ENCODE peak calls at places on chromosomes 6 and 20, in eight cellular contexts. X is HCT116, F is GM13977, P is IMR-90, C is GM13976, N is left ventricle myocardium inferior, U is HFFc6, T is B cell. K is an unnamed sample.
A peak's percentile ranks its signal among the peaks of the same experiment; 100 is the strongest.

GRCh38 chr6:3882865-3883264 is 33.7 kb downstream of the FAM50B start:
- DNase-seq in P (peak; percentile 72), T (no peak), F (no peak), C (no peak), U (peak; percentile 78), N (no peak), X (no peak), K (no peak)

GRCh38 chr20:12414446-12415274 is 497.0 kb downstream of the BTBD3 start:
- DNase-seq in T (no peak), C (no peak), U (no peak), F (no peak), N (no peak), P (no peak), X (no peak), K (peak; percentile 51)

GRCh38 chr6:104325341-104326172 is 534.2 kb downstream of the HACE1 start:
- DNase-seq in C (peak; percentile 23), X (peak; percentile 22), U (peak; percentile 1), T (no peak), F (peak; percentile 20), N (no peak), P (no peak), K (peak; percentile 35)

GRCh38 chr6:166253277-166254229 is 54.6 kb downstream of the PRR18 start:
- DNase-seq in C (peak; percentile 64), T (peak; percentile 68), P (no peak), X (no peak), N (peak; percentile 44), U (no peak), F (peak; percentile 50), K (no peak)

GRCh38 chr6:154482858-154483257 is 27.6 kb downstream of the CNKSR3 start:
- DNase-seq in U (no peak), N (no peak), F (no peak), X (no peak), P (peak; percentile 21), C (no peak), T (no peak), K (no peak)

GRCh38 chr6:10248378-10248843 is 166.5 kb downstream of the TFAP2A start:
- DNase-seq in X (no peak), N (no peak), U (peak; percentile 85), C (no peak), T (no peak), F (no peak), P (peak; percentile 2), K (no peak)

GRCh38 chr6:96460052-96460700 is 61.4 kb upstream of the UFL1 start:
- DNase-seq in C (no peak), T (no peak), F (no peak), X (no peak), N (no peak), P (no peak), U (no peak), K (peak; percentile 78)

GRCh38 chr20:63635431-63636141 is 8.7 kb upstream of the GMEB2 start:
- DNase-seq in C (no peak), U (no peak), X (no peak), F (no peak), T (peak; percentile 69), P (no peak), N (no peak), K (no peak)

GRCh38 chr6:24078200-24078599 is 47.8 kb upstream of the NRSN1 start:
- DNase-seq in P (no peak), X (no peak), T (no peak), C (no peak), F (no peak), N (no peak), U (no peak), K (no peak)

GRCh38 chr20:14521436-14521835 is 184.0 kb upstream of the FLRT3 start:
- DNase-seq in X (no peak), T (no peak), C (no peak), U (no peak), F (no peak), P (peak; percentile 41), N (no peak), K (peak; percentile 94)

GRCh38 chr20:58438970-58439808 is 50.2 kb downstream of the VAPB start:
- DNase-seq in P (no peak), U (no peak), F (no peak), X (no peak), C (no peak), N (no peak), T (no peak), K (no peak)

GRCh38 chr6:79574636-79575035 is 37.4 kb upstream of the LCA5 start:
- DNase-seq in F (no peak), C (no peak), P (peak; percentile 78), X (peak; percentile 8), T (no peak), N (no peak), U (peak; percentile 13), K (peak; percentile 32)

GRCh38 chr6:37168809-37169457 is 1.0 kb upstream of the PIM1 start:
- DNase-seq in N (no peak), P (no peak), X (no peak), T (peak; percentile 28), F (peak; percentile 47), C (peak; percentile 33), U (peak; percentile 52), K (peak; percentile 61)

GRCh38 chr20:58870293-58871014 is 17.9 kb downstream of the GNAS start:
- DNase-seq in P (peak; percentile 47), T (peak; percentile 73), F (no peak), N (peak; percentile 57), X (no peak), C (peak; percentile 67), U (peak; percentile 43), K (peak; percentile 60)

GRCh38 chr6:25172819-25173218 is 106.4 kb upstream of the CARMIL1 start:
- DNase-seq in U (peak; percentile 90), X (no peak), T (no peak), N (no peak), F (no peak), C (no peak), P (peak; percentile 92), K (peak; percentile 58)

GRCh38 chr6:70663881-70664466 is 3.7 kb upstream of the SMAP1 start:
- DNase-seq in P (no peak), T (no peak), F (no peak), C (no peak), U (no peak), X (no peak), N (no peak), K (no peak)

GRCh38 chr6:157033428-157034140 is 256.4 kb downstream of the ARID1B start:
- DNase-seq in U (no peak), N (no peak), P (peak; percentile 30), T (no peak), X (no peak), C (no peak), F (no peak), K (no peak)

GRCh38 chr6:20486641-20487040 is 47.6 kb upstream of the CDKAL1 start:
- DNase-seq in X (no peak), U (no peak), C (no peak), T (no peak), F (no peak), P (peak; percentile 19), N (no peak), K (no peak)

GRCh38 chr20:42996141-42996540 is 193.6 kb downstream of the PTPRT start:
- DNase-seq in P (no peak), C (no peak), T (no peak), F (no peak), N (no peak), X (no peak), U (no peak), K (no peak)

GRCh38 chr20:34022154-34022842 is 28.6 kb downstream of the RALY start:
- DNase-seq in P (no peak), F (peak; percentile 74), T (peak; percentile 40), N (no peak), U (peak; percentile 23), C (peak; percentile 75), X (peak; percentile 10), K (peak; percentile 33)

DNA sequence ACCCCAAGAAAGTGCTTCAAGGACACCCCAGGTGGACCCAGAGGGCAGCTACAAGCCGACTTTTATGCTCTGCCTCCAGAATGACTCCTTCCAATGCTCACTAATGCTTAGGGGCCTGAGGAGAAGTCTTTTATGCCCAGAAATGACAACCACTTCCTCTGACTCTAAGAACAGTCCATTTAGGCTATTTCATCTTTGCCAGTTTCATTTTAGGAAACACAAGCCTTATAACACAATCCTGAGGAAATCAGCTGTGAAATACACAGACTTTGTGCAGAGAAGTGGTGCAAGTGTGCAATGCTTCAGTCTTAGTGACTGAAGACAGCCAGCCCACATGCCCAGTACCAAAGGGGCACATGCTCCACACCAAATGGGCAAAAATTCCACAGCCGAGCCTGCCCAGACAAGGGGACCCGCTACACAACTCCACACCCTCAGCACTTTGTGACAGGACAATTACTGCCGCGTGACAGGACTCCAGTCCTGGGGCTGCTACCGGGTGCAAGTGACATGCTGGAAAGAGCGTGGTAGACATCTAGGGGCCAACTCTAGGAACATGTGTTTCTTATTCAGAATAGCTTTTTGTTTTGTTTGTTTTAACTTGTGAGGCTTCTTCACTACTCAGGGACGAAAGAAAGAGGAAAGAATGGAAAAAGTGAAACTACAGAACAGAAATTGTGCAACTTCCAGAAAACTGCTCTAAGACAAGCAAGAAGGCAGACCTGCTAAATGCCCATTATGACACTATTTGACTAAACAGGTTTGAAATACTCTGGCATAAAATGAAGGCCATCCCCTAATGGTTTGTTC is 28.2 kb upstream of the PLAGL1 start:
- DNase-seq in N (no peak), X (no peak), U (peak; percentile 17), P (peak; percentile 40), T (no peak), F (no peak), C (peak; percentile 41), K (peak; percentile 6)
- TF ChIP-seq CTCF in N (no peak), X (no peak), U (peak; percentile 26), P (no peak), T (no peak), F (peak; percentile 19), C (no peak), K (peak; percentile 4)

DNA sequence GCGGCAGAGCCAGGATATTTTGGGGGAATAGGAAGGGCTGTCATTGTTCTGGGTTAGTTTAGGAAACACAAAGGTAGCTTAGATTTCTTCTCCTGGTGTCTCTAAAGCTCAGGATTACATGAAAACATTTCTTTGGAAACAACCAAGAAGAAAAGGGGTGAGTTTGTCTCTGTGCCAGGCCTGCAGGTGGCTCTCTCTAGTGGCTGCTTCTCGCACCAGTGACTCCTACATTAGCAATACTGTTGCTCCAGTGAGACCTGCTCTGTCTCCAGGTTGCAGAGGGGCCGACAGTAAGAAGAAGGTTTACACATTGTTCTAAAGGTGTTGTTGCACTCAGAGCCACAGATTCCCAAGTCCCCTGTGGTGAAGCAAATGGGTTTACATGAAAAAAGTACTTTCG is 104.6 kb upstream of the GLP1R start:
- DNase-seq in F (no peak), X (no peak), P (no peak), U (no peak), C (no peak), T (no peak), N (no peak), K (no peak)
- TF ChIP-seq CTCF in F (peak; percentile 7), X (peak; percentile 46), P (no peak), U (no peak), C (no peak), T (no peak), N (no peak), K (no peak)

DNA sequence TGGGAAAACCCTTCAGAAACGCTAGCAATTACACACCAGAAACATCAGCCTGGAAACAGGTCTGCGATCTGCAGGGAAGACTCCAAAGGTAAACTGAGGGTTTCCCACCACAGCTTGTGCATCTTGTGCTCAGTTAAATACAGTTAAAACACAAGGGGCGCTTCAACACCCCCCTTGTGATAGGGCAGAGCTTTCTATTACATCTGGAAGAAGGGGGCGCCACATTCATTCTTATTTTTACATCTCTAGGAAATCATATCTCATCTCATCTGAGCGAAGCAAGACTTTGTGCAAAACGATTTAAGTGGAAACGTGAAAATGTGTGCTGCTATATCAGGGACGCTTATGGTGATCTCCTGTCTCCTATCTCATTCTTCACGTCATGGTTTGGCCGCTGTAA is 58.5 kb downstream of the PRND start:
- DNase-seq in F (no peak), C (no peak), P (no peak), U (no peak), N (no peak), T (no peak), X (no peak), K (no peak)
- TF ChIP-seq CTCF in F (peak; percentile 15), C (no peak), P (no peak), U (peak; percentile 13), N (no peak), T (no peak), X (no peak), K (no peak)

GRCh38 chr20:1227121-1227582 is 1.3 kb downstream of the RAD21L1 start:
- DNase-seq in C (peak; percentile 3), X (no peak), P (no peak), T (no peak), F (no peak), U (no peak), N (no peak), K (no peak)
- TF ChIP-seq CTCF in C (no peak), X (no peak), P (no peak), T (no peak), F (no peak), U (no peak), N (no peak), K (no peak)